ENCODE peak calls at places on chromosomes 1 and 21, in five cellular contexts. L, U, N, C and K are unnamed samples.

GRCh38 chr1:167630568-167631385 is 745 bp downstream of the RCSD1 start:
- DNase-seq in L (no peak), U (peak; percentile 55), N (no peak), C (no peak), K (no peak)

GRCh38 chr1:151837197-151837596 is 2.4 kb downstream of the C2CD4D start:
- DNase-seq in L (no peak), U (no peak), N (no peak), C (no peak), K (no peak)

GRCh38 chr1:27589841-27590426 is 14.0 kb downstream of the AHDC1 start:
- DNase-seq in L (peak; percentile 85), U (no peak), N (no peak), C (peak; percentile 66), K (no peak)

GRCh38 chr1:172450524-172450885 is 6.6 kb upstream of the PIGC start:
- DNase-seq in L (no peak), U (no peak), N (no peak), C (no peak), K (no peak)

GRCh38 chr1:107530543-107530942 is 389.7 kb downstream of the NTNG1 start:
- DNase-seq in L (peak; percentile 81), U (no peak), N (no peak), C (no peak), K (no peak)

GRCh38 chr1:15953294-15953771 is 22.6 kb downstream of the ZBTB17 start:
- DNase-seq in L (no peak), U (no peak), N (no peak), C (no peak), K (no peak)

GRCh38 chr1:19764848-19765247 is 34.9 kb downstream of the TMCO4 start:
- DNase-seq in L (no peak), U (no peak), N (no peak), C (no peak), K (peak; percentile 71)

GRCh38 chr1:118258975-118259374 is 73.9 kb upstream of the SPAG17 start:
- DNase-seq in L (no peak), U (no peak), N (no peak), C (no peak), K (no peak)

GRCh38 chr21:32543975-32544374 is 41.3 kb downstream of the TCP10L start:
- DNase-seq in L (no peak), U (no peak), N (no peak), C (no peak), K (no peak)

GRCh38 chr1:188170935-188171334 is 1342.2 kb downstream of the PLA2G4A start:
- DNase-seq in L (no peak), U (no peak), N (no peak), C (no peak), K (no peak)

GRCh38 chr1:165539306-165539705 is 4.5 kb upstream of the LRRC52 start:
- DNase-seq in L (no peak), U (no peak), N (no peak), C (no peak), K (no peak)

GRCh38 chr1:211198111-211198510 is 61.1 kb upstream of the RCOR3 start:
- DNase-seq in L (no peak), U (no peak), N (no peak), C (no peak), K (peak; percentile 43)

GRCh38 chr1:187185389-187185788 is 356.6 kb downstream of the PLA2G4A start:
- DNase-seq in L (no peak), U (no peak), N (no peak), C (no peak), K (no peak)

GRCh38 chr1:172002725-172003345 is 161.5 kb downstream of the DNM3 start:
- DNase-seq in L (no peak), U (peak; percentile 31), N (no peak), C (no peak), K (peak; percentile 61)

GRCh38 chr1:77803371-77803770 is 23.9 kb downstream of the MIGA1 start:
- DNase-seq in L (no peak), U (no peak), N (no peak), C (no peak), K (no peak)

GRCh38 chr1:50880373-50880772 is 79.7 kb downstream of the FAF1 start:
- DNase-seq in L (no peak), U (no peak), N (no peak), C (no peak), K (no peak)

GRCh38 chr1:67407498-67407897 is 22.7 kb downstream of the SERBP1 start:
- DNase-seq in L (no peak), U (no peak), N (no peak), C (no peak), K (no peak)

GRCh38 chr1:161956097-161956496 is 67.6 kb downstream of the OLFML2B start:
- DNase-seq in L (no peak), U (no peak), N (no peak), C (no peak), K (no peak)

GRCh38 chr21:28762357-28762735 is 230.3 kb downstream of the LTN1 start:
- DNase-seq in L (no peak), U (no peak), N (no peak), C (no peak), K (no peak)

GRCh38 chr1:181284978-181285377 is 196.5 kb downstream of the IER5 start:
- DNase-seq in L (no peak), U (no peak), N (no peak), C (no peak), K (no peak)

GRCh38 chr21:35202431-35202830 is 153.3 kb upstream of the RUNX1 start:
- DNase-seq in L (no peak), U (no peak), N (no peak), C (no peak), K (no peak)

GRCh38 chr1:40944326-40944725 is 35.2 kb upstream of the CTPS1 start:
- DNase-seq in L (peak; percentile 86), U (no peak), N (no peak), C (no peak), K (peak; percentile 96)

GRCh38 chr1:92951141-92951582 is 10.1 kb downstream of the DIPK1A start:
- DNase-seq in L (no peak), U (peak; percentile 36), N (no peak), C (no peak), K (peak; percentile 57)

GRCh38 chr1:218492840-218493239 is 147.7 kb downstream of the TGFB2 start:
- DNase-seq in L (no peak), U (no peak), N (no peak), C (no peak), K (peak; percentile 41)

GRCh38 chr1:204074274-204075115 is 1.6 kb downstream of the SOX13 start:
- DNase-seq in L (peak; percentile 90), U (no peak), N (peak; percentile 69), C (peak; percentile 75), K (peak; percentile 46)

GRCh38 chr1:204076891-204077290 is 4.0 kb downstream of the SOX13 start:
- DNase-seq in L (no peak), U (no peak), N (no peak), C (no peak), K (no peak)

GRCh38 chr1:204075890-204076837 is 3.2 kb downstream of the SOX13 start:
- DNase-seq in L (no peak), U (no peak), N (no peak), C (no peak), K (no peak)

GRCh38 chr1:204073837-204074273 is 940 bp downstream of the SOX13 start:
- DNase-seq in L (peak; percentile 78), U (no peak), N (no peak), C (no peak), K (no peak)

GRCh38 chr1:204075116-204075636 is 2.3 kb downstream of the SOX13 start:
- DNase-seq in L (no peak), U (no peak), N (no peak), C (no peak), K (no peak)
- H3K27ac ChIP-seq in L (peak overlapping the region; percentile 83), U (no peak overlapping the region), N (peak overlapping the region; percentile 76), C (peak overlapping the region; percentile 83), K (no peak overlapping the region)

GRCh38 chr21:36803051-36803709 is 104.3 kb downstream of the SIM2 start:
- DNase-seq in L (no peak), U (no peak), N (no peak), C (no peak), K (no peak)
- H3K27ac ChIP-seq in L (no peak overlapping the region), U (no peak overlapping the region), N (no peak overlapping the region), C (no peak overlapping the region), K (no peak overlapping the region)

DNA sequence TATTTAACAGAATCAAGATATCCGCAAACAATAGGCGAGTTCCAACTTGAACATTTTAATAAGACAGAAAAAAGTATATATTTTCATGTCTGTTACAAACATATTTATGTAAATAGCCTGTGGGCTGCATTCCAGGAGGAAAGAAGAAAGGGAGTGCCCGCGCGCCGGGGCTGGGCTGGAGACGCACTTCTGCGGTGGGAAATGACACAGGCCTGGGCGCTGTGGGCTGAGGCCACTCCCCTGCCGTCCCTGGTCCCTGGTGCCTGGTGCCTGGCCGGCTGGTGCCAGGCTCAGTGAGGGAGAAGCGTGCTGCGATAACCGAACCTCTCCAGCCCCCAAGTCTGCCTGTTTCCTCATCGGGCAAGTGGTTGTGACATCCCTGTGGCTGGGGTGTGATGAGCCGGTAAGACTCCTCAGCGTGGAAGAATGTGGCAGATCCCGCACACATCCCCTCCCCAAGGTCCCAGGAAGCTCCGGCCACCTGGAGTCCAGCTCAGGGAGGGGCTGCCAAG is 160.7 kb downstream of the PEX14 start:
- DNase-seq in L (peak; percentile 86), U (no peak), N (peak; percentile 46), C (peak; percentile 68), K (no peak)
- H3K27ac ChIP-seq in L (peak overlapping the region; percentile 69), U (no peak overlapping the region), N (no peak overlapping the region), C (peak overlapping the region; percentile 85), K (no peak overlapping the region)

DNA sequence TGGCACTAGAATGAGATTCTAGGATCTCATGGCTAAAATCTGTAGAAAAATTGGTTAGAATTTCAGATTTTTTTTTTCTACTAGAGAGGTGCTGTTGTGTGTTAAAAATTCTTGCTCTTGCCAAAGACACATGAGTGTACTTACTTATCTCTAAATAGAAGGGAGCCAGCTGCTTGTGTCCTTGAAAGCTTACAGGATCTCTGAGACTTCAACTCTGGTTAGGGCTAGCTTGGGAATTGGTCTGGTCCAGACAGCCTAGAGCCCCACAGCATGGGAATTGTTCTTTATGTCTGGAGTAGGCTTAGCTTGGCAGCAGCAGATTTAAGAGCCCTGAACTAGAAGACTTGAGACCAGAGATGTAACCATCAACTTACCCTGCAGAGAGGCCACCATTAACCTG is 37.3 kb downstream of the MACO1 start:
- DNase-seq in L (no peak), U (no peak), N (no peak), C (no peak), K (peak; percentile 10)
- H3K27ac ChIP-seq in L (no peak overlapping the region), U (no peak overlapping the region), N (peak overlapping the region; percentile 12), C (no peak overlapping the region), K (no peak overlapping the region)

DNA sequence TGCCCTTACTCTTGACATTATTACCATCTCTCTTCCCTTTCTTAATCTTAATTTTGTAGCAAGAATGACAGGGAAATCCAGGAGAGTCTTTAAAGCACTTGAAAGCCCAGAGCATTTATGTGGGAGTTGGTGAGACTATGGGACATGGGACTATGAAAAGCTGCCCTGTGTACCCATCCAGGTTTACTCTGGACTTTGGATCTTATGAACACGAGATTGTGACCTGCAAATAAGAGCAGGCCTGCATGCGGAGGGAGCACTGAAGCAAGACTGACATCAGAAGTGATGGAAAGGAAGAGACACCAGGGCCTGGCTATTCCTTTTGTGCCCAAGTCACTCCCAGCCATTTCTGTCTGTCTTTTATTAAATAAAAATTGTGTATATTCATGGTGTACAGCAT is 209.6 kb downstream of the NUF2 start:
- DNase-seq in L (no peak), U (no peak), N (no peak), C (no peak), K (no peak)
- H3K27ac ChIP-seq in L (no peak overlapping the region), U (no peak overlapping the region), N (no peak overlapping the region), C (no peak overlapping the region), K (no peak overlapping the region)